ENCODE peak calls at places on chromosomes 2 and 18, in seven cellular contexts. V is HT-29; B is LoVo; T is spleen; R is thyroid gland; A is stimulated activated naive CD4-positive, alpha-beta T cell; Q is EL. H is an unnamed sample.

GRCh38 chr18:9762561-9762960 is 54.5 kb downstream of the RAB31 start:
- DNase-seq in V (no peak), B (no peak), T (no peak), R (no peak), A (no peak), Q (no peak), H (no peak)

GRCh38 chr2:240591784-240592183 is 5.2 kb downstream of the CAPN10 start:
- DNase-seq in V (no peak), B (no peak), T (peak), R (no peak), A (no peak), Q (no peak), H (no peak)

GRCh38 chr2:59032469-59032868 is 791.3 kb upstream of the FANCL start:
- DNase-seq in V (no peak), B (no peak), T (no peak), R (no peak), A (no peak), Q (no peak), H (no peak)

GRCh38 chr2:134491796-134492441 is 226.9 kb downstream of the TMEM163 start:
- DNase-seq in V (peak), B (peak), T (no peak), R (no peak), A (no peak), Q (peak), H (no peak)

GRCh38 chr2:145569108-145569507 is 1049.2 kb upstream of the ZEB2 start:
- DNase-seq in V (no peak), B (no peak), T (no peak), R (no peak), A (no peak), Q (no peak), H (no peak)

GRCh38 chr2:138615257-138615656 is 113.7 kb downstream of the SPOPL start:
- DNase-seq in V (no peak), B (no peak), T (no peak), R (no peak), A (no peak), Q (peak), H (peak)

GRCh38 chr18:35616664-35617423 is 35.3 kb downstream of the GALNT1 start:
- DNase-seq in V (peak), B (peak), T (peak), R (peak), A (peak), Q (peak), H (no peak)

GRCh38 chr2:231191896-231192872 is 6.2 kb upstream of the ARMC9 start:
- DNase-seq in V (peak), B (no peak), T (no peak), R (peak), A (no peak), Q (peak), H (no peak)

GRCh38 chr2:121611730-121612705 is 37.2 kb downstream of the CLASP1 start:
- DNase-seq in V (no peak), B (no peak), T (no peak), R (no peak), A (no peak), Q (no peak), H (no peak)

GRCh38 chr2:144671695-144672094 is 151.8 kb upstream of the ZEB2 start:
- DNase-seq in V (no peak), B (no peak), T (no peak), R (no peak), A (no peak), Q (peak), H (no peak)

GRCh38 chr18:79422022-79422782 is 26.5 kb downstream of the NFATC1 start:
- DNase-seq in V (no peak), B (no peak), T (peak), R (no peak), A (no peak), Q (no peak), H (no peak)

GRCh38 chr2:17300141-17300540 is 218.1 kb downstream of the RAD51AP2 start:
- DNase-seq in V (peak), B (no peak), T (no peak), R (no peak), A (no peak), Q (no peak), H (no peak)

GRCh38 chr18:39960545-39960944 is 1994.5 kb upstream of the PIK3C3 start:
- DNase-seq in V (no peak), B (no peak), T (no peak), R (no peak), A (no peak), Q (no peak), H (no peak)

GRCh38 chr2:169330555-169330889 is 31.8 kb downstream of the LRP2 start:
- DNase-seq in V (no peak), B (no peak), T (no peak), R (no peak), A (no peak), Q (no peak), H (no peak)

GRCh38 chr18:76487076-76487475 is 8.0 kb downstream of the ZNF516 start:
- DNase-seq in V (no peak), B (no peak), T (no peak), R (no peak), A (no peak), Q (peak), H (no peak)

GRCh38 chr2:128314026-128314347 is 4.7 kb downstream of the HS6ST1 start:
- DNase-seq in V (no peak), B (no peak), T (no peak), R (no peak), A (no peak), Q (no peak), H (no peak)

GRCh38 chr2:86293612-86294011 is 43.8 kb downstream of the REEP1 start:
- DNase-seq in V (no peak), B (no peak), T (no peak), R (no peak), A (no peak), Q (no peak), H (no peak)

GRCh38 chr2:29155578-29155977 is 40.4 kb downstream of the CLIP4 start:
- DNase-seq in V (no peak), B (no peak), T (no peak), R (peak), A (no peak), Q (no peak), H (no peak)

GRCh38 chr18:42635378-42636048 is 480.0 kb downstream of the RIT2 start:
- DNase-seq in V (peak), B (no peak), T (no peak), R (no peak), A (no peak), Q (no peak), H (no peak)

GRCh38 chr2:102147935-102148334 is 5.4 kb downstream of the IL1R1 start:
- DNase-seq in V (no peak), B (no peak), T (no peak), R (no peak), A (no peak), Q (no peak), H (no peak)

GRCh38 chr2:27860111-27860510 is 30.1 kb downstream of the RBKS start:
- DNase-seq in V (no peak), B (no peak), T (no peak), R (no peak), A (no peak), Q (peak), H (no peak)